ENCODE peak calls at places on chromosomes 7 and 10, in five cellular contexts. B is transverse colon, E is Panc1, C is cardiac fibroblast, H is fibroblast of pulmonary artery. N is an unnamed sample.

GRCh38 chr7:130896051-130896881 is 162.3 kb upstream of the KLF14 start:
- DNase-seq in B (no peak), H (peak; percentile 61), C (peak; percentile 63), E (peak; percentile 72), N (no peak)

GRCh38 chr10:124162774-124163354 is 69.5 kb upstream of the CHST15 start:
- DNase-seq in B (no peak), H (no peak), E (no peak), C (no peak), N (no peak)

GRCh38 chr7:143283344-143283743 is 1.4 kb upstream of the TMEM139 start:
- DNase-seq in E (no peak), H (no peak), C (no peak), B (peak; percentile 55), N (no peak)

GRCh38 chr7:79258826-79259225 is 194.6 kb downstream of the MAGI2 start:
- DNase-seq in C (no peak), B (no peak), E (no peak), H (no peak), N (no peak)

GRCh38 chr10:112510384-112510783 is 63.4 kb downstream of the VTI1A start:
- DNase-seq in C (no peak), E (no peak), H (no peak), B (no peak), N (no peak)

GRCh38 chr10:48782321-48782720 is 97.6 kb downstream of the WDFY4 start:
- DNase-seq in H (no peak), B (no peak), C (no peak), E (no peak), N (no peak)

GRCh38 chr7:110541962-110542361 is 549.0 kb upstream of the LRRN3 start:
- DNase-seq in B (no peak), E (no peak), H (no peak), C (no peak), N (peak; percentile 31)

GRCh38 chr10:77248104-77248503 is 389.5 kb downstream of the KCNMA1 start:
- DNase-seq in E (no peak), H (no peak), B (no peak), C (peak; percentile 18), N (no peak)

GRCh38 chr7:131502810-131503545 is 53.5 kb downstream of the PODXL start:
- DNase-seq in H (peak; percentile 56), B (no peak), E (no peak), C (peak; percentile 67), N (peak; percentile 55)

GRCh38 chr7:12162420-12163113 is 48.5 kb upstream of the TMEM106B start:
- DNase-seq in C (peak; percentile 48), H (peak; percentile 66), E (peak; percentile 75), B (no peak), N (peak; percentile 72)

GRCh38 chr7:116265881-116266280 is 55.5 kb downstream of the TES start:
- DNase-seq in C (no peak), H (no peak), E (no peak), B (no peak), N (no peak)

GRCh38 chr7:2168612-2169312 is 64.0 kb downstream of the MAD1L1 start:
- DNase-seq in E (no peak), B (no peak), H (no peak), C (no peak), N (no peak)

GRCh38 chr10:25933653-25934608 is at the start of gene MYO3A:
- DNase-seq in E (no peak), C (no peak), B (no peak), H (no peak), N (no peak)

GRCh38 chr10:25934673-25935139 is 677 bp downstream of the MYO3A start:
- DNase-seq in B (peak; percentile 8), H (no peak), E (no peak), C (no peak), N (no peak)
- TF ChIP-seq CTCF in B (no peak), H (no peak), E (peak; percentile 60), C (no peak), N (peak; percentile 39)

DNA sequence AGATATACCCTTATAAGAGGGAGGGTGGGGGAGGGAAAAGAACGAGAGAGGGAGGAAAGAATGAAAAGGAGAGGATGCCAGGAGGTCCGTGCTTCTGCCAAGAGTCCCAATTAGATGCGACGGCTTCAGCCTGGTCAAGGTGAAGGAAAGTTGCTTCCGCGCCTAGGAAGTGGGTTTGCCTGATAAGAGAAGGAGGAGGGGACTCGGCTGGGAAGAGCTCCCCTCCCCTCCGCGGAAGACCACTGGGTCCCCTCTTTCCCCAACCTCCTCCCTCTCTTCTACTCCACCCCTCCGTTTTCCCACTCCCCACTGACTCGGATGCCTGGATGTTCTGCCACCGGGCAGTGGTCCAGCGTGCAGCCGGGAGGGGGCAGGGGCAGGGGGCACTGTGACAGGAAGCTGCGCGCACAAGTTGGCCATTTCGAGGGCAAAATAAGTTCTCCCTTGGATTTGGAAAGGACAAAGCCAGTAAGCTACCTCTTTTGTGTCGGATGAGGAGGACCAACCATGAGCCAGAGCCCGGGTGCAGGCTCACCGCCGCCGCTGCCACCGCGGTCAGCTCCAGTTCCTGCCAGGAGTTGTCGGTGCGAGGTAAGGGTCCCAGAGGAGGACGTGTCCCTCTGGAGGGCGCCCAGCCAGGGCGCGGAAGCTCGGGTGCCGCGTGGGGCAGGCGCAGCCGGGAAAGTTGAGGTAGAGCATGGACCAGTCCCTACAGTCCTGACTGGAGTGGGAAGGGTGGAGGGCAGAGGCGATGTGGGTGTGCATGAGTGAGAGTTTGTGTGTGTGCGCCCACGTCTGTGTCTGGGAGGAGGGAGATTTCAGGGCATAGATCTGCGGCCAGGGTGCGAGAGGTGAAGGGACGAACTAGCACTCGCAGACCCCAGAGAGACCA is 819 bp downstream of the GRM3 start:
- DNase-seq in H (no peak), B (no peak), E (no peak), C (no peak), N (no peak)
- H3K4me3 ChIP-seq in H (no peak overlapping the region), B (peak overlapping the region; percentile 14), E (peak overlapping the region; percentile 11), C (no peak overlapping the region), N (peak overlapping the region; percentile 10)

GRCh38 chr7:55191926-55192692 is 173.0 kb upstream of the LANCL2 start:
- DNase-seq in E (no peak), H (peak; percentile 14), B (no peak), C (peak; percentile 11), N (no peak)
- TF ChIP-seq CTCF in E (no peak), H (no peak), B (no peak), C (peak; percentile 16), N (peak; percentile 39)

GRCh38 chr10:103452714-103453230 is 602 bp upstream of the CALHM2 start:
- DNase-seq in C (no peak), E (no peak), H (no peak), B (no peak), N (no peak)
- H3K4me3 ChIP-seq in C (peak overlapping the region; percentile 85), E (no peak overlapping the region), H (peak overlapping the region; percentile 74), B (peak overlapping the region; percentile 67), N (no peak overlapping the region)

DNA sequence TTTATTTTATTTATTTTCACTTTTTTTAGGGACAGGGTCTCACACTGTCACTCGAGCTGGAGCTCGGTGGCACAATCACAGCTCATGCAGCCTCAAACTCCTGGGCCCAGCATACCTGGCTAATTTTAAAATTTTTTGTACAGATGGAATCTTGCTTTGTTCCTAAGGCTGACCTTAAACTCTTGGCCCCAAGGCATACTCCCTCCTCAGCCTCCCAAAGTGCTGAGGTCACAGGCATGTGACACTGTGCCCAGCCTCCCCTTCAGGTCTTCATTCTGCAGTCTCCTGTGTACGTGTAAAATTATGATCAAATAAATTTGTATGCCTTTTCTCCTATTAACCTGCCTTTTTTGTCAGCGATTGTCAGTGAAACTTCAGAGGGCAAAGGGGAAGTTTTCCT is 17.8 kb upstream of the TCTN3 start:
- DNase-seq in B (no peak), H (no peak), E (no peak), C (no peak), N (no peak)
- TF ChIP-seq CTCF in B (no peak), H (no peak), E (no peak), C (no peak), N (no peak)

DNA sequence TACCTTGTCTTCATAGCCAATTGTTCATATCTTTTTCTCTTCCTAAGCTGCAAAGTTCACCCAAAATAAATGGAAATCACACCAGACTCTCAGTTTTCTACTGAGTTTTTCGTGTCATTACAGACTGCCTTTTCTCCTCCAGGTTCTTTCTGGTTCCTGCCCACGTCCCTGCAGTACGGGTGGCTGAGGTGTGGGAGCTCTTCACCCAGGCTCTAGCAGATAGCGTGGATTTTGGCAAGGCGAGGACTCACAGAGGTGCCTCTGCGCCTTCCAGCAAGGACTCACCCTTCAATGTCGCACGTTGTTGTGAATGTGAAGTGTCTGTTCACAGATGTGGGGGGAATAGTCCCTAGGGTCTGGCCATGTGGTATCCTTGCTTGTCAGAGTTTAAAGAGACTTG is 71.6 kb downstream of the ABCA13 start:
- DNase-seq in H (no peak), B (no peak), E (no peak), C (no peak), N (no peak)
- H3K4me3 ChIP-seq in H (no peak overlapping the region), B (no peak overlapping the region), E (no peak overlapping the region), C (no peak overlapping the region), N (no peak overlapping the region)

GRCh38 chr7:54839538-54840213 is 80.7 kb upstream of the SEC61G start:
- DNase-seq in B (peak; percentile 35), H (peak; percentile 49), E (no peak), C (peak; percentile 62), N (peak; percentile 37)
- TF ChIP-seq CTCF in B (no peak), H (peak; percentile 75), E (peak; percentile 94), C (peak; percentile 87), N (peak; percentile 71)

GRCh38 chr10:52729259-52730104 is 43.1 kb downstream of the MBL2 start:
- DNase-seq in H (peak; percentile 62), B (no peak), C (peak; percentile 63), E (peak; percentile 38), N (peak; percentile 51)
- H3K4me3 ChIP-seq in H (peak overlapping the region; percentile 27), B (no peak overlapping the region), C (no peak overlapping the region), E (peak overlapping the region; percentile 13), N (no peak overlapping the region)

N was measured in astrocyte of the spinal cord.